ENCODE peak calls at places on chromosomes 2 and 18, in seven cellular contexts. P is GM23248, E is fibroblast of lung, B is H9, G is neuronal stem cell, D is astrocyte, N is hepatocyte. R is an unnamed sample.
A peak's percentile ranks its signal among the peaks of the same experiment; 100 is the strongest.

GRCh38 chr2:141927536-141927935 is 203.3 kb downstream of the LRP1B start:
- DNase-seq in P (peak; percentile 52), E (no peak), B (no peak), G (no peak), D (peak; percentile 44), N (no peak), R (no peak)

GRCh38 chr18:13525381-13526029 is 200.9 kb downstream of the FAM210A start:
- DNase-seq in P (no peak), E (no peak), B (peak; percentile 41), G (no peak), D (no peak), N (no peak), R (peak; percentile 35)

GRCh38 chr18:76357174-76357573 is 137.9 kb downstream of the ZNF516 start:
- DNase-seq in P (no peak), E (no peak), B (no peak), G (no peak), D (no peak), N (no peak), R (no peak)

GRCh38 chr2:108182489-108182888 is 57.3 kb upstream of the SULT1C3 start:
- DNase-seq in P (peak; percentile 27), E (no peak), B (peak; percentile 70), G (no peak), D (no peak), N (no peak), R (peak; percentile 91)

GRCh38 chr2:211329421-211329820 is 773.0 kb downstream of the CPS1 start:
- DNase-seq in P (no peak), E (no peak), B (no peak), G (no peak), D (no peak), N (no peak), R (no peak)

GRCh38 chr2:103526757-103527156 is 764.9 kb downstream of the TMEM182 start:
- DNase-seq in P (no peak), E (no peak), B (no peak), G (no peak), D (no peak), N (no peak), R (no peak)

GRCh38 chr2:1837022-1837421 is 92.7 kb upstream of the PXDN start:
- DNase-seq in P (peak; percentile 61), E (no peak), B (no peak), G (peak; percentile 51), D (no peak), N (no peak), R (peak; percentile 40)

GRCh38 chr2:39128919-39129391 is 8.1 kb upstream of the SOS1 start:
- DNase-seq in P (peak; percentile 20), E (peak; percentile 35), B (no peak), G (no peak), D (no peak), N (no peak), R (no peak)

GRCh38 chr18:57621252-57621607 is 406 bp downstream of the NARS1 start:
- DNase-seq in P (peak; percentile 52), E (no peak), B (no peak), G (no peak), D (no peak), N (no peak), R (no peak)

GRCh38 chr18:75269140-75269676 is 58.6 kb downstream of the TSHZ1 start:
- DNase-seq in P (no peak), E (no peak), B (no peak), G (no peak), D (no peak), N (no peak), R (no peak)

GRCh38 chr2:167946367-167946955 is 300.9 kb downstream of the STK39 start:
- DNase-seq in P (no peak), E (no peak), B (no peak), G (peak; percentile 88), D (no peak), N (no peak), R (peak; percentile 21)

GRCh38 chr2:44093970-44094369 is 74.7 kb upstream of the PPM1B start:
- DNase-seq in P (no peak), E (no peak), B (no peak), G (no peak), D (no peak), N (no peak), R (no peak)

GRCh38 chr2:187422277-187422676 is 25.8 kb downstream of the CALCRL start:
- DNase-seq in P (peak; percentile 43), E (peak; percentile 49), B (no peak), G (no peak), D (no peak), N (no peak), R (no peak)

GRCh38 chr2:32061973-32062861 is 1.1 kb upstream of the SPAST start:
- DNase-seq in P (peak; percentile 58), E (peak; percentile 28), B (peak; percentile 55), G (no peak), D (peak; percentile 51), N (peak; percentile 46), R (peak; percentile 76)

GRCh38 chr2:121790276-121790956 is 35.0 kb downstream of the TSN start:
- DNase-seq in P (peak; percentile 94), E (peak; percentile 70), B (no peak), G (no peak), D (peak; percentile 93), N (peak; percentile 73), R (peak; percentile 43)

GRCh38 chr2:65265090-65266045 is 37.7 kb downstream of the ACTR2 start:
- DNase-seq in P (peak; percentile 82), E (peak; percentile 93), B (no peak), G (peak; percentile 41), D (peak; percentile 72), N (peak; percentile 83), R (peak; percentile 83)

DNA sequence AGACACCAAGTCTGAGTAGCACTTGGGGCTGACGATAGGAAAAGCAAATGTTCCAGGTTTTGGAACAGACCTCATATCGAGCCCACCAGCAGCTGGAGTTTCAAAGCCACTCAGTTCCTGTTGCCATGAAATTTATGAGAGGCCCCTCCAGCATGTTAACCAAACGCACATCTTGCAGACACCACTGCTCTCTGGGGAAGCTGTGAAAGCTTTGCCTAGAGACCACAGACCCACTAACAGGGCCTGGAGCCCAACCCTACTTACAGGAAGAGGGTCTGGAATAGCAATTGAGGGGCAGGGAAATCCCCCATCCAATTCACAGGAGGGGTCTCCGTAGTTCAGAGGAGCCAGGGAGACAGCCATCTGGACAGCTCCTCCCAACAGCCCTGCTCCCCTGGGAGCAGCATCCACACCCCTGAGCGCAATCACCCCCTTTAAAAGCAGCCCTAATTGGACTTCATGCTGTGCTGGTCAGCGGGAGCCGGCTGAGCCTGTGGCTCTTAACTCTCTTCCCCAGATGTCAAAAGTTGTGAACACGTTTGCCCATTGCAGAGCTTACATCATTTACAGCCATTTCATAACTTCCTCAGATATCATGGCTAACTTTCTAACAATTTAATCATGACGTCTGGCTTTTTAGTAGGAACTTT is 81.2 kb downstream of the TGFA start:
- DNase-seq in P (no peak), E (no peak), B (no peak), G (no peak), D (no peak), N (no peak), R (no peak)
- H3K27me3 ChIP-seq in P (no peaks in the 10 kb centered on the region), E (peaks cover 8% of the 10 kb centered on the region), B (no peaks in the 10 kb centered on the region), G (no peaks in the 10 kb centered on the region), D (peaks cover 19% of the 10 kb centered on the region), N (no peaks in the 10 kb centered on the region), R (no peaks in the 10 kb centered on the region)

GRCh38 chr18:53534203-53534602 is 690.3 kb downstream of the MBD2 start:
- DNase-seq in P (no peak), E (no peak), B (no peak), G (no peak), D (no peak), N (no peak), R (no peak)

GRCh38 chr18:53534695-53535094 is 689.8 kb downstream of the MBD2 start:
- DNase-seq in P (peak; percentile 3), E (no peak), B (no peak), G (no peak), D (no peak), N (no peak), R (no peak)
- H2AFZ ChIP-seq in P (no peak overlapping the region), E (no peak overlapping the region), B (no peak overlapping the region), G (no peak overlapping the region), D (no peak overlapping the region), N (no peak overlapping the region), R (no peak overlapping the region)

GRCh38 chr2:29278964-29279363 is 163.7 kb downstream of the CLIP4 start:
- DNase-seq in P (no peak), E (no peak), B (no peak), G (no peak), D (no peak), N (no peak), R (no peak)

GRCh38 chr2:29281086-29281485 is 165.9 kb downstream of the CLIP4 start:
- DNase-seq in P (no peak), E (no peak), B (no peak), G (no peak), D (no peak), N (no peak), R (no peak)

GRCh38 chr2:29284671-29285070 is 169.5 kb downstream of the CLIP4 start:
- DNase-seq in P (no peak), E (no peak), B (no peak), G (no peak), D (no peak), N (no peak), R (no peak)

DNA sequence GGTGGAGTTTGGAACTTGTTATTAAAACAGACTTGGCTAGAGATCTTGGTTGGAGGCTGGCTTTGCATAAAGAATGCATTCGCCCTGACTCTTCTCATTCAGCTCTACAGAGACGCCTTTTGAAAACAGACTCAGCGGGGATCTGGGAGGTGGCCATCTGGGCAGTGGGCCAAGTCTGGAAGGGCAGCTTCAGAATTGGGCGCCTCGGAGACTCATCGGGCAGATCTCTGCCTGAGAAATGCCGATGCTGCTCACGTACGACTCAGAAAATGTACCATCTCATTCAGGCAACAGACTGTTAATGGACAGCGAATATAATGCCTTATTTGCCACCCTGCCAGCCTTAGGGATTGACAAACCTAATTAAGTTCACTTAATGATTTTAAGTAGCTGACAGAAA is 166.4 kb downstream of the CLIP4 start:
- DNase-seq in P (peak; percentile 60), E (peak; percentile 26), B (peak; percentile 25), G (no peak), D (peak; percentile 73), N (peak; percentile 51), R (no peak)
- H3K27me3 ChIP-seq in P (peaks cover 34% of the 10 kb centered on the region), E (peaks cover 2% of the 10 kb centered on the region), B (no peaks in the 10 kb centered on the region), G (no peaks in the 10 kb centered on the region), D (peaks cover 34% of the 10 kb centered on the region), N (no peaks in the 10 kb centered on the region), R (no peaks in the 10 kb centered on the region)

DNA sequence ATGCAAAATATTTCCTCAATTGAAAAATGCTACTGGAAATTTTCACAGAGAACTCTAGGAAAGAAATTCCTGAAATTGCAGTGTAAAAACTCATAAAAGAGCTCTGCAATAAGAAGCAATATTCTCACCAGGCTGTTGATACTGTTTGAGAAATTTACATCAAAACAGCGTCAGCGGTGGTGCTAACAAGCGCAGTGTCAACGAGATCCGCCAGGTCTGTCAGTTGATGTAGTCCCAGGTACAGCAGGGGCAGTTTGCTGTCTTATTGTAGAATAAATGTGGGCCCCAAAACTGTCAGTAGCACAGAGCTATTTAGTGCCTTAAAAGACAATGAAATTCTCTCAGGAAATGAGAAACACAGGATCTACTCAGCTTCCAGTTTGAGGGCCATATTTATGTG is 611.2 kb downstream of the ARHGAP15 start:
- DNase-seq in P (no peak), E (no peak), B (no peak), G (no peak), D (no peak), N (no peak), R (no peak)
- H2AFZ ChIP-seq in P (no peak overlapping the region), E (no peak overlapping the region), B (no peak overlapping the region), G (no peak overlapping the region), D (no peak overlapping the region), N (no peak overlapping the region), R (no peak overlapping the region)

GRCh38 chr2:230902180-230902899 is 22.7 kb downstream of the GPR55 start:
- DNase-seq in P (peak; percentile 81), E (peak; percentile 80), B (peak; percentile 85), G (peak; percentile 54), D (peak; percentile 24), N (peak; percentile 80), R (peak; percentile 89)
- H3K27me3 ChIP-seq in P (peaks cover 30% of the 10 kb centered on the region), E (peaks cover 15% of the 10 kb centered on the region), B (no peaks in the 10 kb centered on the region), G (peaks cover 2% of the 10 kb centered on the region), D (peaks cover 22% of the 10 kb centered on the region), N (peaks cover 3% of the 10 kb centered on the region), R (no peaks in the 10 kb centered on the region)